ENCODE peak calls at places on chromosomes 2 and 18, in eight cellular contexts. Y is dorsolateral prefrontal cortex; B is left lung; G is CD4-positive, alpha-beta T cell; A is body of pancreas; W is HCT116; N is brain microvascular endothelial cell; Z is gastrocnemius medialis. V is an unnamed sample.

GRCh38 chr2:41698787-41699422 is 348.9 kb upstream of the PKDCC start:
- DNase-seq in Y (peak), B (peak), G (no peak), A (no peak), W (no peak), N (no peak), Z (no peak), V (peak)

GRCh38 chr18:8375269-8375668 is 234.0 kb upstream of the RAB12 start:
- DNase-seq in Y (no peak), B (no peak), G (no peak), A (no peak), W (no peak), N (no peak), Z (no peak), V (no peak)

GRCh38 chr2:167353605-167354280 is 465.5 kb downstream of the XIRP2 start:
- DNase-seq in Y (no peak), B (no peak), G (no peak), A (no peak), W (no peak), N (no peak), Z (no peak), V (no peak)

GRCh38 chr2:46117379-46117778 is 179.8 kb upstream of the EPAS1 start:
- DNase-seq in Y (no peak), B (no peak), G (no peak), A (no peak), W (peak), N (peak), Z (no peak), V (no peak)

GRCh38 chr2:150570712-150571111 is 83.2 kb upstream of the RND3 start:
- DNase-seq in Y (no peak), B (no peak), G (no peak), A (no peak), W (no peak), N (peak), Z (no peak), V (no peak)

GRCh38 chr2:42809876-42810125 is 17.4 kb upstream of the HAAO start:
- DNase-seq in Y (peak), B (peak), G (no peak), A (peak), W (peak), N (peak), Z (peak), V (peak)

GRCh38 chr2:136005462-136006205 is 20.2 kb upstream of the DARS1 start:
- DNase-seq in Y (no peak), B (no peak), G (no peak), A (no peak), W (no peak), N (no peak), Z (peak), V (no peak)

GRCh38 chr2:232170391-232170790 is 208.2 kb upstream of the ALPP start:
- DNase-seq in Y (no peak), B (no peak), G (no peak), A (no peak), W (no peak), N (no peak), Z (no peak), V (no peak)

GRCh38 chr18:8990276-8991031 is 112.0 kb upstream of the NDUFV2 start:
- DNase-seq in Y (peak), B (no peak), G (no peak), A (peak), W (no peak), N (no peak), Z (peak), V (peak)

GRCh38 chr2:152246686-152247336 is 71.2 kb upstream of the STAM2 start:
- DNase-seq in Y (no peak), B (no peak), G (no peak), A (no peak), W (no peak), N (no peak), Z (no peak), V (no peak)

GRCh38 chr18:79755496-79756142 is 42.1 kb upstream of the KCNG2 start:
- DNase-seq in Y (no peak), B (peak), G (no peak), A (no peak), W (no peak), N (no peak), Z (no peak), V (no peak)

GRCh38 chr2:46547223-46548102 is 68.1 kb downstream of the TMEM247 start:
- DNase-seq in Y (no peak), B (no peak), G (no peak), A (no peak), W (no peak), N (no peak), Z (peak), V (peak)

GRCh38 chr2:9508934-9509333 is 34.6 kb downstream of the IAH1 start:
- DNase-seq in Y (no peak), B (no peak), G (no peak), A (no peak), W (no peak), N (no peak), Z (no peak), V (no peak)

GRCh38 chr2:100924520-100925451 is 77.3 kb upstream of the RPL31 start:
- DNase-seq in Y (no peak), B (no peak), G (no peak), A (no peak), W (no peak), N (peak), Z (no peak), V (peak)

GRCh38 chr18:9494778-9495302 is 19.5 kb downstream of the RALBP1 start:
- DNase-seq in Y (no peak), B (no peak), G (no peak), A (no peak), W (no peak), N (peak), Z (no peak), V (no peak)

GRCh38 chr2:208265371-208265806 is 666 bp upstream of the PIKFYVE start:
- DNase-seq in Y (peak), B (no peak), G (peak), A (peak), W (no peak), N (peak), Z (no peak), V (no peak)

GRCh38 chr2:214810670-214811069 is 1.2 kb upstream of the BARD1 start:
- DNase-seq in Y (no peak), B (no peak), G (no peak), A (no peak), W (no peak), N (no peak), Z (no peak), V (no peak)

GRCh38 chr2:50328680-50329079 is 703.3 kb downstream of the NRXN1 start:
- DNase-seq in Y (no peak), B (no peak), G (no peak), A (no peak), W (no peak), N (no peak), Z (no peak), V (no peak)

GRCh38 chr2:45540942-45541341 is 70.1 kb downstream of the SRBD1 start:
- DNase-seq in Y (no peak), B (peak), G (no peak), A (no peak), W (no peak), N (no peak), Z (no peak), V (no peak)

GRCh38 chr2:190685348-190685747 is 36.5 kb downstream of the NAB1 start:
- DNase-seq in Y (no peak), B (no peak), G (no peak), A (no peak), W (no peak), N (no peak), Z (no peak), V (no peak)

GRCh38 chr18:55109818-55110414 is 150.7 kb upstream of the CCDC68 start:
- DNase-seq in Y (no peak), B (no peak), G (no peak), A (no peak), W (no peak), N (no peak), Z (no peak), V (no peak)

GRCh38 chr18:55106906-55107305 is 147.6 kb upstream of the CCDC68 start:
- DNase-seq in Y (no peak), B (no peak), G (no peak), A (no peak), W (no peak), N (no peak), Z (no peak), V (no peak)

GRCh38 chr18:55111271-55111670 is 152.0 kb upstream of the CCDC68 start:
- DNase-seq in Y (no peak), B (no peak), G (no peak), A (no peak), W (no peak), N (no peak), Z (no peak), V (no peak)

GRCh38 chr18:55113800-55114199 is 154.5 kb upstream of the CCDC68 start:
- DNase-seq in Y (no peak), B (no peak), G (no peak), A (no peak), W (no peak), N (no peak), Z (no peak), V (peak)

DNA sequence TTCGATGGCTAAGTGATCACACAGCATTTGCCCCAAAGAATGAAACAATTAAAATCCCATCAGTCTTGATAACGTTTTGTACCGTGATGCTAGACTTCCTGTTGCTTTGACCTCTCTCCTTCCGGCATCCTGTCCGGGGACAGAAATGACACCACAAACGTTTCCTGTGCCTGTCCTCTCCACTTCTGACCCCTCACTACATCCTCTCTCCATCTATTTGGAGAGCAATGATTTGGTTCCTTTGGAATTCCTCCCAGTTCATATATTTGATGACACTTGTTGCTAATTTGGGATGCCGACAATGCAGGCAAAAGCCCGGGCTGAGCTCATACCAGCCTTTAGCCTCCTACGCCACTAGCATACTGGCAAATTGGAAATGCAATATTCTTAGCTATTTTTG is 151.2 kb upstream of the CCDC68 start:
- DNase-seq in Y (no peak), B (no peak), G (no peak), A (no peak), W (no peak), N (peak), Z (no peak), V (peak)
- H3K27ac ChIP-seq in Y (no peak), B (no peak), G (no peak), A (no peak), W (no peak), N (no peak), Z (peak), V (peak)

DNA sequence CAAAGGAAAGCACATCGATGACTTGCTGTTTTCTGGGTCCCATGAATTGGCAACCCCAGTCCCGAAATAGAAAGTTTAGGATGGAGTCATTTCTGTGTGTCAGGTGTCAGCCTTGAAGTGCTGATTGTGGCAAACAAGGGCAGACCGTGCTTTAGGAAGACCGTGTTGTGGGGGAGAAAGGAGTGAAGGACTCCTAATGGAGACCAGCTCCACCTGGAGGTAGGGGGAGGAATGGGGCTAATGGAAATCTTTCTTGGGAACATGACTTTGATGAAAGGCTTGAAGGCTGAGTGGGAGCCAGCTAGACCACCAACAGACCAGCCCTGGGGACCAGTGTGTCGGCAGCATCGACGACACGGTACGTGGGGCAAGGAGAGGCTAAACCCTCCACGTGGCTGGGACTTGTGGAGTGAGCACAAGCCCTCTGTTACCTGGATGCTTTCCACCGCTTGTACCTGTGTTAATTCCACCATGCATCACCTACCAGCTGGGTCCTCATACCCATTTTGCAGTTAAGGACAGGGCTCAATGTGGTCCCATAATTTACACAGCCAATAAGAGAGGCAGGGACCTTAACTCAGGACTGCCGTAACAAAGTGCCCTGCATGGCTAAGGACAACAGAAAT is 104.2 kb downstream of the SH3BP4 start:
- DNase-seq in Y (no peak), B (no peak), G (no peak), A (peak), W (peak), N (peak), Z (no peak), V (no peak)
- TF ChIP-seq CTCF in Y (peak), B (peak), G (no peak), A (peak), W (peak), N (peak), Z (peak), V (peak)

DNA sequence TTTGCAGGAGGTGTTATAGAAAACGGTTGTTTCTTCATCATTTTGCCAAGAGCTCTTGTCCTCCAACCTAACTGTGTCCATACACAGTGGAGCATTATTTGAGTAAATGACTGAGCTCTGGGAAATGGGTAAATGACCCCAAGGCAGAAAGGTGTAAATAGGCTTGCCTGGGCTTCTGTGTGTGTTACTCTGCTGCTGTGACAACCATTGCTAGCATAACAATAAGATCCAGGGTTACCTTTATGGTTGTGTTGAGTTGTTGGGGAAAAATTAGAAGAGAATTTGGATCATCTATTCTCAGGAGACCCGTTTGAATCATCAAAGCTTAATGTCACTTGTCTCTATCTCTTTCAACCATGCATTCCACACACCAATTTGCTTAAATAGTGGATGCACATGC is 672.7 kb downstream of the DPP10 start:
- DNase-seq in Y (no peak), B (no peak), G (no peak), A (no peak), W (no peak), N (no peak), Z (no peak), V (no peak)
- H3K27ac ChIP-seq in Y (no peak), B (no peak), G (no peak), A (no peak), W (no peak), N (no peak), Z (no peak), V (no peak)

GRCh38 chr2:86102157-86102556 is 3.5 kb downstream of the POLR1A start:
- DNase-seq in Y (no peak), B (no peak), G (no peak), A (no peak), W (no peak), N (no peak), Z (no peak), V (no peak)

GRCh38 chr2:86107031-86107430 is 996 bp downstream of the PTCD3 start:
- DNase-seq in Y (no peak), B (no peak), G (no peak), A (no peak), W (no peak), N (no peak), Z (no peak), V (no peak)

GRCh38 chr2:86105969-86106945 is at the start of gene PTCD3:
- DNase-seq in Y (peak), B (peak), G (peak), A (peak), W (peak), N (peak), Z (peak), V (peak)

DNA sequence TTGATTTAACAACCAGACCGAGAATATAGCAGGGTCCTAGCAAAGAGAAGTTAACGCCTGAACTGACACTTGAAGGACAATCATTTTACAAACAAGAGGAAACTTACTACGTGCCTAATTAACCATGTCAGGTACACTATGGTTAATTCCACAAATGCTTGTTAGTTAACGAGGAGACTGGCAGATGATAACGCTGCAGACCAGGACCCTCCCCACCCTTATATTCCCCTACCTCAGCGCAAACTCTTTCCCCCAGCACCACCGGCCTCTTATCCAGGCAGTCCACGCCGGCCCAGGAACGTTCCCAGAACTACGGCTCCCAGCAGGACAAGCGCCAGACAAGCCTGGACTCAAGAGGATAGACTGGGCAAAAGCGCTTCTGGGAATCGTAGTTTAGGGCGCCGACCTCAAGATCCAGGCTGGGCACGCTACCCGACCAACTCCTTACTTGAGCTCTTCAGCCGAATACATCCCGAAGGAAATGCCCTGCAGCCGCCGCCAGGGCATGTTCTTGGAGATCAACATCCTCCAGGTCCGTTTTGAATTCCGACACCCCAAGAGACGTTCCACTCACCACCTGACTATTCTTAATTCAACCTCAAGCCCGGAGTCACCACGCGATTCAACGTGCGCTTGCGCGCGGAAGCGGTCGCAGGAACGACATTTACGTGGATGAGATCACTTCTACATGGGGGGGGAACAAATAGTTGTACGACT is at the start of gene POLR1A:
- DNase-seq in Y (peak), B (peak), G (peak), A (peak), W (peak), N (peak), Z (peak), V (peak)
- TF ChIP-seq CTCF in Y (no peak), B (no peak), G (no peak), A (no peak), W (peak), N (peak), Z (no peak), V (no peak)

GRCh38 chr18:5309888-5310470 is 14.5 kb upstream of the ZBTB14 start:
- DNase-seq in Y (no peak), B (no peak), G (no peak), A (no peak), W (no peak), N (no peak), Z (no peak), V (no peak)
- H3K27ac ChIP-seq in Y (no peak), B (no peak), G (peak), A (peak), W (no peak), N (no peak), Z (no peak), V (peak)

GRCh38 chr2:7725132-7725849 is 808.1 kb downstream of the RNF144A start:
- DNase-seq in Y (no peak), B (no peak), G (no peak), A (no peak), W (no peak), N (no peak), Z (no peak), V (no peak)
- TF ChIP-seq CTCF in Y (peak), B (no peak), G (no peak), A (no peak), W (no peak), N (no peak), Z (no peak), V (peak)

GRCh38 chr18:11760498-11761158 is 71.6 kb downstream of the GNAL start:
- DNase-seq in Y (no peak), B (no peak), G (no peak), A (no peak), W (no peak), N (no peak), Z (no peak), V (no peak)
- H3K27ac ChIP-seq in Y (no peak), B (no peak), G (no peak), A (no peak), W (no peak), N (no peak), Z (no peak), V (no peak)

V was measured in heart right ventricle.